ENCODE peak calls at places on chromosomes 2 and 18, in six cellular contexts. R is psoas muscle, X is SK-N-SH, P is uterus, C is left ventricle myocardium inferior, U is glutamatergic neuron. Q is an unnamed sample.

GRCh38 chr2:84280873-84281272 is 178.2 kb downstream of the SUCLG1 start:
- DNase-seq in R (no peak), X (no peak), P (no peak), C (no peak), U (no peak), Q (no peak)

GRCh38 chr2:172408143-172408766 is 19.1 kb upstream of the ITGA6 start:
- DNase-seq in R (no peak), X (no peak), P (no peak), C (no peak), U (no peak), Q (no peak)

GRCh38 chr2:212815453-212815852 is 276.9 kb upstream of the ERBB4 start:
- DNase-seq in R (no peak), X (no peak), P (no peak), C (no peak), U (no peak), Q (no peak)

GRCh38 chr2:217834057-217834620 is 168.7 kb downstream of the TNS1 start:
- DNase-seq in R (peak; percentile 84), X (no peak), P (no peak), C (peak; percentile 72), U (no peak), Q (no peak)

GRCh38 chr18:9417081-9417841 is 58.1 kb upstream of the RALBP1 start:
- DNase-seq in R (peak; percentile 39), X (no peak), P (peak; percentile 31), C (peak; percentile 37), U (no peak), Q (peak; percentile 84)

GRCh38 chr2:162710282-162710891 is 128.2 kb downstream of the KCNH7 start:
- DNase-seq in R (no peak), X (no peak), P (no peak), C (no peak), U (no peak), Q (no peak)

GRCh38 chr2:28181801-28182200 is 210.9 kb upstream of the FOSL2 start:
- DNase-seq in R (no peak), X (no peak), P (no peak), C (no peak), U (no peak), Q (no peak)

GRCh38 chr2:105645031-105645940 is 99.4 kb upstream of the NCK2 start:
- DNase-seq in R (no peak), X (no peak), P (no peak), C (no peak), U (no peak), Q (no peak)

GRCh38 chr2:90069290-90069894 is 1377.9 kb downstream of the RPIA start:
- DNase-seq in R (peak; percentile 18), X (peak; percentile 55), P (no peak), C (no peak), U (peak; percentile 86), Q (no peak)

GRCh38 chr2:141384676-141385075 is 746.1 kb downstream of the LRP1B start:
- DNase-seq in R (no peak), X (no peak), P (no peak), C (no peak), U (no peak), Q (no peak)

GRCh38 chr2:113203217-113203530 is 29.4 kb downstream of the PSD4 start:
- DNase-seq in R (no peak), X (no peak), P (no peak), C (no peak), U (no peak), Q (no peak)

GRCh38 chr2:172162739-172163336 is 60.1 kb upstream of the DLX2 start:
- DNase-seq in R (no peak), X (no peak), P (no peak), C (no peak), U (no peak), Q (no peak)

GRCh38 chr2:99297990-99298389 is 3.0 kb downstream of the LYG1 start:
- DNase-seq in R (no peak), X (no peak), P (no peak), C (no peak), U (no peak), Q (no peak)

GRCh38 chr2:205343103-205343502 is 339.2 kb upstream of the NRP2 start:
- DNase-seq in R (no peak), X (no peak), P (no peak), C (no peak), U (no peak), Q (no peak)

GRCh38 chr18:67199993-67200617 is 316.4 kb downstream of the DSEL start:
- DNase-seq in R (no peak), X (peak; percentile 32), P (no peak), C (no peak), U (no peak), Q (no peak)

GRCh38 chr2:207041279-207041678 is 102.0 kb downstream of the CPO start:
- DNase-seq in R (no peak), X (no peak), P (no peak), C (no peak), U (no peak), Q (no peak)

GRCh38 chr18:13387856-13388548 is 169.4 kb downstream of the LDLRAD4 start:
- DNase-seq in R (no peak), X (no peak), P (no peak), C (no peak), U (no peak), Q (peak; percentile 40)

GRCh38 chr2:189798312-189799029 is 14.2 kb downstream of the PMS1 start:
- DNase-seq in R (no peak), X (peak; percentile 21), P (no peak), C (no peak), U (no peak), Q (no peak)

GRCh38 chr2:38466849-38467767 is 90.0 kb upstream of the ATL2 start:
- DNase-seq in R (no peak), X (no peak), P (peak; percentile 86), C (no peak), U (no peak), Q (no peak)

GRCh38 chr18:58788971-58789797 is 75.5 kb upstream of the ZNF532 start:
- DNase-seq in R (peak; percentile 28), X (no peak), P (peak; percentile 46), C (peak; percentile 54), U (no peak), Q (no peak)

GRCh38 chr18:48794251-48794970 is 156.4 kb downstream of the SMAD7 start:
- DNase-seq in R (no peak), X (peak; percentile 58), P (no peak), C (peak; percentile 7), U (peak; percentile 15), Q (no peak)

GRCh38 chr2:228707846-228708245 is 526.4 kb upstream of the SPHKAP start:
- DNase-seq in R (no peak), X (no peak), P (no peak), C (no peak), U (no peak), Q (no peak)

GRCh38 chr18:48902023-48902855 is 48.5 kb downstream of the SMAD7 start:
- DNase-seq in R (peak; percentile 90), X (peak; percentile 75), P (peak; percentile 90), C (peak; percentile 88), U (no peak), Q (peak; percentile 97)

GRCh38 chr2:29632018-29632417 is 289.4 kb downstream of the ALK start:
- DNase-seq in R (no peak), X (no peak), P (no peak), C (no peak), U (no peak), Q (no peak)

GRCh38 chr18:22701795-22702194 is 231.3 kb upstream of the RBBP8 start:
- DNase-seq in R (no peak), X (no peak), P (no peak), C (no peak), U (no peak), Q (no peak)
- TF ChIP-seq CTCF in R (no peak), X (no peak), P (no peak), C (no peak), U (no peak), Q (no peak)

GRCh38 chr2:12715878-12716249 is 872 bp upstream of the TRIB2 start:
- DNase-seq in R (peak; percentile 66), X (peak; percentile 73), P (peak; percentile 81), C (peak; percentile 77), U (peak; percentile 75), Q (peak; percentile 89)

GRCh38 chr2:12717988-12718661 is 1.4 kb downstream of the TRIB2 start:
- DNase-seq in R (no peak), X (peak; percentile 75), P (peak; percentile 54), C (no peak), U (peak; percentile 55), Q (peak; percentile 81)

GRCh38 chr2:12715258-12715865 is 1.4 kb upstream of the TRIB2 start:
- DNase-seq in R (no peak), X (no peak), P (no peak), C (no peak), U (no peak), Q (peak; percentile 57)

GRCh38 chr2:12717191-12717987 is 653 bp downstream of the TRIB2 start:
- DNase-seq in R (peak; percentile 52), X (peak; percentile 85), P (peak; percentile 62), C (peak; percentile 70), U (peak; percentile 81), Q (peak; percentile 88)

DNA sequence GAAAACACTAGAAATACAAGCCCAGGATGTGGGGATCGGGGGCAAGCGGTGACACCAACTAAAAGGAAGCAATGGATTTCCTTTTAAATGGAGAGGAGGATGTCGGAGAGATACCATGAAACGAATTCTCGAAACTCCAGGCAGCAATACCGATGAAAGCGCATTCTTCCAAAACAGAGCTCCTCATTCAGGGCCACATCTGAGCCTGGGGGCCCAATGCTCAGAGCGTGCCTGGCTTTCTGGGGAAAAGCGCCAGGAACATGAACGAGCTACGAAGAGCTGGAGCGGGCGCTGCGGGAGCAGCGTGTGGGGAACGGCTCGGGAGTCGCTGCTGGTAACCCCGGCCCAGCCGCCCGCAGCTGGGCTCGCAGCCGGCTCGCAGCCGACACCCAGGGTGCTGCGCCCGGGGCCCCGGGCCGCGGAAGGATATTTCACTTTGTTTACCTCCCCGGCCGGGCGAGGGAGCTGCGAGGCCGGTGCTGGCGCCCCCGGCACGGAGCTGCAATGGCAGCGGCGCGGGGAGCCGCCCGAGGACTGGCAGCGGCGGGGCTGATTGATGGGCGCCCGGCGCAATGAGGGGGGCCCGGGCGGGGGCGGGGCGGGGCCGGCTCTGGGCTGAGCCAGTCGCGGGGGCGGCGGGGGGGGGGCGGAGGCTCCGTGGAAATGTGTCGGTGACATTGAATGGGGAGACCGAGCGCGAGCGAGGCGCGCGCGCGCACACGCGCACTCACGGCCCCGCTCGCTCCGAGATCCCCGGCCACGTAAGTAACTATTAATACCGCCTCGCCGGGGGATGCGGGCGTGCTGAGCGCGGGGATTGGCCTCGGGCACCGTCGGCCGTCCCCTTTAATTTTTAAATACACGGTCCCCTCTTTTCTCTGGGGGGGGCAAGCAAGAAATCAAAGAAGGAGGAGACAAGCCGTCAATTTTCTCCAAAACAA is at the start of gene TRIB2:
- DNase-seq in R (peak; percentile 91), X (peak; percentile 98), P (peak; percentile 88), C (peak; percentile 94), U (peak; percentile 90), Q (peak; percentile 94)
- TF ChIP-seq CTCF in R (no peak), X (peak; percentile 19), P (no peak), C (peak; percentile 12), U (peak; percentile 7), Q (peak; percentile 3)

DNA sequence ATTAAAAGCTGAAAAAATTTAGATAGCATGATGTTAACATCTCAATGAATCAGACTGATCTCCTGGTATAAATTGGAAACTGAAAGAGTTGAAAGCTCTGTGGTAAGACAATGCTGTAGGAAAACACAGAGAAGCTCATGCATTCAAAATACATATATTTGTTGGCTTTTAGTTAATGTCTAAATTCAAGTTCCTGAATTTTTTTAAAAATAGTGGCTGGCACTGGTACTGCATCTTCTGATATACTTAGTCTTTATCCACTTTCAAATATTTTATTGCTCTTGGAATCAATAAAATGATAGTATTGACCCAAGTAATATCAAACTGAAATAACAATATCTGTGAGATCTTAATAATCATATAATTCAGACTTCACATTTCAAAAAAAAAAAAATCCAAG is 151.4 kb upstream of the FIGN start:
- DNase-seq in R (no peak), X (no peak), P (no peak), C (no peak), U (no peak), Q (no peak)
- TF ChIP-seq CTCF in R (no peak), X (peak; percentile 44), P (no peak), C (peak; percentile 44), U (peak; percentile 72), Q (peak; percentile 44)

GRCh38 chr18:22336406-22336805 is 81.3 kb downstream of the CTAGE1 start:
- DNase-seq in R (no peak), X (no peak), P (no peak), C (no peak), U (no peak), Q (no peak)
- TF ChIP-seq CTCF in R (no peak), X (no peak), P (no peak), C (no peak), U (no peak), Q (no peak)